ENCODE peak calls at places on chromosomes 6 and 20, in four cellular contexts. H is stimulated activated CD8-positive, alpha-beta memory T cell treated with anti-CD3 and anti-CD28 coated beads, Interleukin-15, amount 100 ng/mL, for 24 hours; E is hippocampal formation; B is T follicular helper cell. K is an unnamed sample.

GRCh38 chr6:50549460-50549859 is 163.9 kb upstream of the TFAP2D start:
- DNase-seq in E (no peak), H (no peak), B (no peak), K (no peak)

GRCh38 chr20:18971121-18971520 is 157.5 kb downstream of the SCP2D1 start:
- DNase-seq in B (no peak), H (no peak), E (no peak), K (no peak)

GRCh38 chr6:113558966-113559365 is 298.2 kb upstream of the MARCKS start:
- DNase-seq in E (no peak), H (no peak), B (no peak), K (no peak)

GRCh38 chr6:2471474-2471873 is 226.1 kb upstream of the GMDS start:
- DNase-seq in B (no peak), H (no peak), E (no peak), K (no peak)

GRCh38 chr6:24009319-24009718 is 116.7 kb upstream of the NRSN1 start:
- DNase-seq in E (no peak), B (no peak), H (no peak), K (no peak)

GRCh38 chr20:13296070-13296469 is 75.0 kb downstream of the ISM1 start:
- DNase-seq in E (no peak), B (no peak), H (no peak), K (no peak)

GRCh38 chr6:29035951-29036350 is 9.0 kb downstream of the OR2W1 start:
- DNase-seq in E (no peak), B (no peak), H (no peak), K (no peak)

GRCh38 chr6:6517059-6517458 is 71.5 kb upstream of the LY86 start:
- DNase-seq in B (no peak), H (no peak), E (no peak), K (no peak)

GRCh38 chr6:95743591-95743990 is 166.3 kb downstream of the MANEA start:
- DNase-seq in B (no peak), H (no peak), E (no peak), K (no peak)